ENCODE peak calls at places on chromosomes 3 and 15, in four cellular contexts. One of them, this sample, is unnamed.

GRCh38 chr15:42215854-42216829 is 8.0 kb upstream of the VPS39 start:
- DNase-seq in NT2/D1: no peak
- DNase-seq in fibroblast of pulmonary artery: peak
- DNase-seq in nephron progenitor cell: no peak
- DNase-seq in this sample: no peak

GRCh38 chr15:37134699-37135131 is 34.4 kb upstream of the MEIS2 start:
- DNase-seq in NT2/D1: no peak
- DNase-seq in fibroblast of pulmonary artery: peak
- DNase-seq in nephron progenitor cell: no peak
- DNase-seq in this sample: no peak

GRCh38 chr3:9615003-9615628 is 34.2 kb upstream of the MTMR14 start:
- DNase-seq in nephron progenitor cell: no peak
- DNase-seq in NT2/D1: no peak
- DNase-seq in fibroblast of pulmonary artery: no peak
- DNase-seq in this sample: no peak

GRCh38 chr3:72092778-72093177 is 307.8 kb upstream of the PROK2 start:
- DNase-seq in NT2/D1: no peak
- DNase-seq in nephron progenitor cell: no peak
- DNase-seq in fibroblast of pulmonary artery: no peak
- DNase-seq in this sample: no peak

GRCh38 chr3:149541091-149541491 is 66.6 kb downstream of the TM4SF4 start:
- DNase-seq in fibroblast of pulmonary artery: no peak
- DNase-seq in NT2/D1: no peak
- DNase-seq in nephron progenitor cell: no peak
- DNase-seq in this sample: no peak

GRCh38 chr3:189186093-189186492 is 14.3 kb downstream of the TPRG1 start:
- DNase-seq in nephron progenitor cell: no peak
- DNase-seq in fibroblast of pulmonary artery: peak
- DNase-seq in NT2/D1: no peak
- DNase-seq in this sample: no peak

GRCh38 chr15:87660494-87661129 is 595.9 kb downstream of the NTRK3 start:
- DNase-seq in fibroblast of pulmonary artery: no peak
- DNase-seq in nephron progenitor cell: no peak
- DNase-seq in NT2/D1: no peak
- DNase-seq in this sample: no peak

GRCh38 chr15:68186671-68187397 is 18.3 kb downstream of the CALML4 start:
- DNase-seq in NT2/D1: no peak
- DNase-seq in fibroblast of pulmonary artery: peak
- DNase-seq in nephron progenitor cell: no peak
- DNase-seq in this sample: no peak

GRCh38 chr3:182729903-182730674 is 63.2 kb upstream of the ATP11B start:
- DNase-seq in nephron progenitor cell: no peak
- DNase-seq in fibroblast of pulmonary artery: no peak
- DNase-seq in NT2/D1: no peak
- DNase-seq in this sample: no peak

GRCh38 chr3:124791142-124791541 is 60.9 kb downstream of the UMPS start:
- DNase-seq in nephron progenitor cell: no peak
- DNase-seq in NT2/D1: no peak
- DNase-seq in fibroblast of pulmonary artery: peak
- DNase-seq in this sample: no peak

GRCh38 chr15:101192081-101192480 is 59.8 kb downstream of the CHSY1 start:
- DNase-seq in NT2/D1: no peak
- DNase-seq in fibroblast of pulmonary artery: no peak
- DNase-seq in nephron progenitor cell: no peak
- DNase-seq in this sample: no peak

GRCh38 chr15:62928996-62929350 is 113.6 kb upstream of the TPM1 start:
- DNase-seq in fibroblast of pulmonary artery: no peak
- DNase-seq in NT2/D1: no peak
- DNase-seq in nephron progenitor cell: no peak
- DNase-seq in this sample: no peak

GRCh38 chr3:14834807-14835466 is 16.2 kb downstream of the FGD5 start:
- DNase-seq in NT2/D1: no peak
- DNase-seq in nephron progenitor cell: no peak
- DNase-seq in fibroblast of pulmonary artery: no peak
- DNase-seq in this sample: no peak

GRCh38 chr15:92803852-92804609 is 96.1 kb upstream of the CHD2 start:
- DNase-seq in NT2/D1: no peak
- DNase-seq in fibroblast of pulmonary artery: peak
- DNase-seq in nephron progenitor cell: no peak
- DNase-seq in this sample: no peak

This sample was measured in GM12891.